ENCODE peak calls at places on chromosome 19, in four cellular contexts. N is cardiac muscle cell, O is NB4, U is GM06990. S is an unnamed sample.

GRCh38 chr19:20359933-20360720 is 193.1 kb downstream of the ZNF486 start:
- DNase-seq in O (no peak), N (peak; percentile 47), U (no peak), S (no peak)

GRCh38 chr19:38229585-38230073 is 5.6 kb upstream of the DPF1 start:
- DNase-seq in N (peak; percentile 95), U (peak; percentile 90), O (peak; percentile 74), S (peak; percentile 87)

GRCh38 chr19:6811906-6812305 is 39.4 kb downstream of the VAV1 start:
- DNase-seq in O (peak; percentile 50), U (no peak), N (no peak), S (peak; percentile 47)

GRCh38 chr19:19540707-19541515 is 2.8 kb downstream of the CILP2 start:
- DNase-seq in O (peak; percentile 71), N (peak; percentile 52), U (peak; percentile 75), S (peak; percentile 75)

GRCh38 chr19:35317464-35318043 is 11.4 kb upstream of the CD22 start:
- DNase-seq in N (no peak), U (no peak), O (no peak), S (no peak)

GRCh38 chr19:44685877-44686276 is 13.1 kb upstream of the CEACAM16 start:
- DNase-seq in N (no peak), U (no peak), O (no peak), S (peak; percentile 31)

GRCh38 chr19:46495789-46496099 is at the start of gene PNMA8B:
- DNase-seq in U (no peak), O (no peak), N (peak; percentile 96), S (peak; percentile 48)

GRCh38 chr19:35107541-35107939 is 8.1 kb upstream of the FXYD3 start:
- DNase-seq in N (no peak), O (no peak), U (no peak), S (no peak)

GRCh38 chr19:13646758-13647157 is 117.6 kb upstream of the MRI1 start:
- DNase-seq in N (no peak), U (no peak), O (no peak), S (no peak)

GRCh38 chr19:55598719-55599467 is 424 bp downstream of the FIZ1 start:
- DNase-seq in U (peak; percentile 93), N (peak; percentile 94), O (peak; percentile 91), S (peak; percentile 96)

GRCh38 chr19:4803736-4804695 is 12.5 kb downstream of the FEM1A start:
- DNase-seq in U (peak; percentile 58), N (peak; percentile 86), O (peak; percentile 66), S (peak; percentile 72)

GRCh38 chr19:3250675-3251074 is 26.2 kb downstream of the CELF5 start:
- DNase-seq in O (peak; percentile 37), N (no peak), U (no peak), S (peak; percentile 43)

GRCh38 chr19:6852001-6852400 is 35.4 kb upstream of the ADGRE1 start:
- DNase-seq in O (no peak), U (no peak), N (no peak), S (no peak)

GRCh38 chr19:19514215-19514633 is 1.1 kb downstream of the TSSK6 start:
- DNase-seq in N (no peak), O (no peak), U (no peak), S (no peak)

GRCh38 chr19:30857388-30857787 is 485.2 kb downstream of the ZNF536 start:
- DNase-seq in N (no peak), O (no peak), U (no peak), S (no peak)

GRCh38 chr19:389935-390289 is 19.0 kb downstream of the C2CD4C start:
- DNase-seq in O (no peak), U (no peak), N (no peak), S (no peak)

GRCh38 chr19:15810335-15810734 is 5.1 kb downstream of the OR10H1 start:
- DNase-seq in U (no peak), N (no peak), O (peak; percentile 19), S (peak; percentile 20)

GRCh38 chr19:1871140-1871597 is 7.8 kb upstream of the KLF16 start:
- DNase-seq in U (no peak), O (no peak), N (no peak), S (no peak)

GRCh38 chr19:32611161-32611560 is 30.2 kb downstream of the PDCD5 start:
- DNase-seq in U (no peak), N (no peak), O (no peak), S (no peak)

GRCh38 chr19:29664753-29665214 is 477 bp upstream of the PLEKHF1 start:
- DNase-seq in U (no peak), N (no peak), O (no peak), S (no peak)

GRCh38 chr19:49680473-49681351 is 3.6 kb downstream of the PRMT1 start:
- DNase-seq in O (peak; percentile 86), N (peak; percentile 96), U (peak; percentile 93), S (peak; percentile 93)

GRCh38 chr19:15199652-15200574 is 882 bp downstream of the NOTCH3 start:
- DNase-seq in N (peak; percentile 82), O (no peak), U (no peak), S (no peak)

GRCh38 chr19:22428299-22428913 is 6.3 kb upstream of the ZNF98 start:
- DNase-seq in N (no peak), U (no peak), O (no peak), S (no peak)
- H3K4me3 ChIP-seq in N (no peak overlapping the region), U (no peak overlapping the region), O (no peak overlapping the region), S (no peak overlapping the region)

GRCh38 chr19:16969127-16969526 is 57.5 kb downstream of the CPAMD8 start:
- DNase-seq in N (no peak), U (no peak), O (peak; percentile 91), S (peak; percentile 19)
- TF ChIP-seq CTCF in N (peak; percentile 41), U (no peak), O (peak; percentile 80), S (peak; percentile 35)

GRCh38 chr19:27997069-27997468 is 1215.9 kb downstream of the UQCRFS1 start:
- DNase-seq in N (no peak), U (no peak), O (no peak), S (no peak)
- H3K4me3 ChIP-seq in N (no peak overlapping the region), U (no peak overlapping the region), O (no peak overlapping the region), S (no peak overlapping the region)

DNA sequence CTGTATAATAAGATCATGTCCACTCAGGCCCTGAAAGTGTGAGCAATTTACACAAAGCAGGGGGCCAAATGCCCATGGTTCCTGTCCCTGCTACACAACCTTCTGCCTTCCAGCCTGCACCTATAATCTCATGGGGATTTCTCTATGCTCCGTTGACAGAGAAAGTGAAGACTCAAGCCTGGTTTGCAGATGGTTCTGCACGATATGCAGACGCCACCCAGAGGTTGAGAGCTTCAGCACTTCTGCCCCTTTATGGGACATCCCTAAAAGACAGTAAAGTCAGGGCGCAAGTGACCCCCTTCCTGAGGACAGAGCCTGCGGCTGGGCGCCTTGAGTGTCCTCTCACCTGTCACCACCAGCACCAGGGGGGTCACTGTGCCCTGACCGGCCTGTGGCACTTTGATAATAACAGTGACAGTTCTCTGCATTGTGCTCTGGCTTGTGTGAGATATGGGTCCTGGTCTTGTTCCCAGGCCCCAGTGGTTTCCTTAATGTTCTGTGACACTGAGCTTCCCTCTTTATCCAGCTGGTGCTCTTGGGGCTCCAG is 15.1 kb downstream of the LILRA5 start:
- DNase-seq in O (peak; percentile 49), U (no peak), N (no peak), S (no peak)
- TF ChIP-seq CTCF in O (peak; percentile 49), U (peak; percentile 58), N (no peak), S (peak; percentile 13)

DNA sequence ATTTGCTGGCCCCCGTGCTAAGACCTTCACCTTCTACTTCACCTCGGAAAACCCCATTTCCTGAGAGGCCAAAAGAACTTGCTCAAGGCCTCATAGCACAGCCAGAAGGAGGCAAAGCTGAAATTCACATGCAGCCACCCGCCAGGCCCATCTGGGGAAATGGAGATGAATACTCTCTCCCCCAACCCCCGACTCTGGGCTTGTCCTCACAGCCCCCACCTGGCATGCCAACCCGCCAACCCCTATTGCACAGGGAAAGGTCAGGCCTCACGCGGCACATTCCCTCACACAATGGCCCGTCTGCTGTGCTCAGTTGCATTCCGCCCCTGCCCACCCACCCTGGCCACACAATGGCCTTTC is 3.2 kb downstream of the PRX start:
- DNase-seq in U (peak; percentile 61), N (no peak), O (no peak), S (no peak)
- H3K4me3 ChIP-seq in U (no peak overlapping the region), N (no peak overlapping the region), O (no peak overlapping the region), S (no peak overlapping the region)